ENCODE peak calls at places on chromosomes 5 and 9, in nine cellular contexts. One of them, this sample, is unnamed.

GRCh38 chr9:124251605-124252366 is 6.0 kb upstream of the NEK6 start:
- DNase-seq in right lobe of liver: no peak
- DNase-seq in Peyer's patch: peak; percentile 26
- DNase-seq in HCT116: no peak
- DNase-seq in SK-N-SH: no peak
- DNase-seq in A549: peak; percentile 63
- DNase-seq in CD8-positive, alpha-beta T cell: no peak
- DNase-seq in fibroblast of lung: peak; percentile 85
- DNase-seq in OCI-LY7: no peak
- DNase-seq in this sample: peak; percentile 57

GRCh38 chr5:74094096-74094778 is 468.2 kb downstream of the ARHGEF28 start:
- DNase-seq in right lobe of liver: no peak
- DNase-seq in Peyer's patch: no peak
- DNase-seq in HCT116: no peak
- DNase-seq in SK-N-SH: peak; percentile 34
- DNase-seq in A549: no peak
- DNase-seq in CD8-positive, alpha-beta T cell: no peak
- DNase-seq in fibroblast of lung: peak; percentile 41
- DNase-seq in OCI-LY7: no peak
- DNase-seq in this sample: no peak

GRCh38 chr9:113516840-113517577 is 53.5 kb downstream of the RGS3 start:
- DNase-seq in right lobe of liver: no peak
- DNase-seq in Peyer's patch: no peak
- DNase-seq in HCT116: no peak
- DNase-seq in SK-N-SH: no peak
- DNase-seq in A549: no peak
- DNase-seq in CD8-positive, alpha-beta T cell: peak; percentile 83
- DNase-seq in fibroblast of lung: peak; percentile 41
- DNase-seq in OCI-LY7: peak; percentile 85
- DNase-seq in this sample: no peak

GRCh38 chr9:132250324-132251262 is 88.7 kb downstream of the NTNG2 start:
- DNase-seq in right lobe of liver: no peak
- DNase-seq in Peyer's patch: no peak
- DNase-seq in HCT116: no peak
- DNase-seq in SK-N-SH: no peak
- DNase-seq in A549: no peak
- DNase-seq in CD8-positive, alpha-beta T cell: no peak
- DNase-seq in fibroblast of lung: no peak
- DNase-seq in OCI-LY7: no peak
- DNase-seq in this sample: no peak

GRCh38 chr9:101604287-101604686 is 9.5 kb upstream of the PPP3R2 start:
- DNase-seq in right lobe of liver: no peak
- DNase-seq in Peyer's patch: no peak
- DNase-seq in HCT116: no peak
- DNase-seq in SK-N-SH: no peak
- DNase-seq in A549: no peak
- DNase-seq in CD8-positive, alpha-beta T cell: no peak
- DNase-seq in fibroblast of lung: no peak
- DNase-seq in OCI-LY7: no peak
- DNase-seq in this sample: no peak

GRCh38 chr9:129318121-129319075 is 140.3 kb upstream of the IER5L start:
- DNase-seq in right lobe of liver: no peak
- DNase-seq in Peyer's patch: no peak
- DNase-seq in HCT116: no peak
- DNase-seq in SK-N-SH: no peak
- DNase-seq in A549: no peak
- DNase-seq in CD8-positive, alpha-beta T cell: no peak
- DNase-seq in fibroblast of lung: peak; percentile 49
- DNase-seq in OCI-LY7: no peak
- DNase-seq in this sample: no peak

GRCh38 chr5:175444060-175444904 is at the start of gene DRD1:
- DNase-seq in right lobe of liver: peak; percentile 54
- DNase-seq in Peyer's patch: no peak
- DNase-seq in HCT116: no peak
- DNase-seq in SK-N-SH: peak; percentile 84
- DNase-seq in A549: peak; percentile 50
- DNase-seq in CD8-positive, alpha-beta T cell: peak; percentile 70
- DNase-seq in fibroblast of lung: peak; percentile 43
- DNase-seq in OCI-LY7: peak; percentile 17
- DNase-seq in this sample: peak; percentile 92

GRCh38 chr9:99868845-99869244 is 37.6 kb upstream of the STX17 start:
- DNase-seq in right lobe of liver: no peak
- DNase-seq in Peyer's patch: no peak
- DNase-seq in HCT116: no peak
- DNase-seq in SK-N-SH: no peak
- DNase-seq in A549: no peak
- DNase-seq in CD8-positive, alpha-beta T cell: no peak
- DNase-seq in fibroblast of lung: no peak
- DNase-seq in OCI-LY7: no peak
- DNase-seq in this sample: peak; percentile 9

GRCh38 chr5:86917117-86917579 is 299.4 kb downstream of the COX7C start:
- DNase-seq in right lobe of liver: no peak
- DNase-seq in Peyer's patch: no peak
- DNase-seq in HCT116: no peak
- DNase-seq in SK-N-SH: no peak
- DNase-seq in A549: peak; percentile 4
- DNase-seq in CD8-positive, alpha-beta T cell: no peak
- DNase-seq in fibroblast of lung: peak; percentile 42
- DNase-seq in OCI-LY7: peak; percentile 4
- DNase-seq in this sample: no peak

GRCh38 chr9:131747352-131747751 is 7.5 kb upstream of the RAPGEF1 start:
- DNase-seq in right lobe of liver: no peak
- DNase-seq in Peyer's patch: no peak
- DNase-seq in HCT116: no peak
- DNase-seq in SK-N-SH: peak; percentile 52
- DNase-seq in A549: peak; percentile 84
- DNase-seq in CD8-positive, alpha-beta T cell: no peak
- DNase-seq in fibroblast of lung: peak; percentile 43
- DNase-seq in OCI-LY7: peak; percentile 82
- DNase-seq in this sample: no peak

GRCh38 chr9:111566234-111566633 is 33.2 kb downstream of the PTGR1 start:
- DNase-seq in right lobe of liver: peak; percentile 70
- DNase-seq in Peyer's patch: no peak
- DNase-seq in HCT116: no peak
- DNase-seq in SK-N-SH: no peak
- DNase-seq in A549: no peak
- DNase-seq in CD8-positive, alpha-beta T cell: no peak
- DNase-seq in fibroblast of lung: no peak
- DNase-seq in OCI-LY7: no peak
- DNase-seq in this sample: no peak

GRCh38 chr9:102237520-102237919 is 499.1 kb upstream of the GRIN3A start:
- DNase-seq in right lobe of liver: no peak
- DNase-seq in Peyer's patch: no peak
- DNase-seq in HCT116: no peak
- DNase-seq in SK-N-SH: no peak
- DNase-seq in A549: no peak
- DNase-seq in CD8-positive, alpha-beta T cell: no peak
- DNase-seq in fibroblast of lung: no peak
- DNase-seq in OCI-LY7: no peak
- DNase-seq in this sample: no peak

GRCh38 chr9:23636199-23636598 is 189.8 kb downstream of the ELAVL2 start:
- DNase-seq in right lobe of liver: no peak
- DNase-seq in Peyer's patch: no peak
- DNase-seq in HCT116: no peak
- DNase-seq in SK-N-SH: no peak
- DNase-seq in A549: no peak
- DNase-seq in CD8-positive, alpha-beta T cell: no peak
- DNase-seq in fibroblast of lung: no peak
- DNase-seq in OCI-LY7: no peak
- DNase-seq in this sample: no peak

GRCh38 chr5:73395274-73395673 is 53.3 kb downstream of the FOXD1 start:
- DNase-seq in right lobe of liver: no peak
- DNase-seq in Peyer's patch: no peak
- DNase-seq in HCT116: no peak
- DNase-seq in SK-N-SH: no peak
- DNase-seq in A549: no peak
- DNase-seq in CD8-positive, alpha-beta T cell: no peak
- DNase-seq in fibroblast of lung: peak; percentile 89
- DNase-seq in OCI-LY7: no peak
- DNase-seq in this sample: no peak

GRCh38 chr5:152593388-152593787 is 188.3 kb upstream of the NMUR2 start:
- DNase-seq in right lobe of liver: no peak
- DNase-seq in Peyer's patch: no peak
- DNase-seq in HCT116: no peak
- DNase-seq in SK-N-SH: peak; percentile 0
- DNase-seq in A549: peak; percentile 1
- DNase-seq in CD8-positive, alpha-beta T cell: no peak
- DNase-seq in fibroblast of lung: no peak
- DNase-seq in OCI-LY7: peak; percentile 1
- DNase-seq in this sample: no peak

GRCh38 chr9:81128701-81129100 is 560.6 kb downstream of the TLE1 start:
- DNase-seq in right lobe of liver: no peak
- DNase-seq in Peyer's patch: no peak
- DNase-seq in HCT116: no peak
- DNase-seq in SK-N-SH: no peak
- DNase-seq in A549: no peak
- DNase-seq in CD8-positive, alpha-beta T cell: no peak
- DNase-seq in fibroblast of lung: peak; percentile 22
- DNase-seq in OCI-LY7: no peak
- DNase-seq in this sample: no peak

GRCh38 chr9:30925126-30925525 is 1459.3 kb upstream of the ACO1 start:
- DNase-seq in right lobe of liver: no peak
- DNase-seq in Peyer's patch: no peak
- DNase-seq in HCT116: no peak
- DNase-seq in SK-N-SH: no peak
- DNase-seq in A549: peak; percentile 44
- DNase-seq in CD8-positive, alpha-beta T cell: no peak
- DNase-seq in fibroblast of lung: no peak
- DNase-seq in OCI-LY7: no peak
- DNase-seq in this sample: no peak

GRCh38 chr5:21058290-21058689 is 1070.3 kb upstream of the CDH18 start:
- DNase-seq in right lobe of liver: no peak
- DNase-seq in Peyer's patch: no peak
- DNase-seq in HCT116: no peak
- DNase-seq in SK-N-SH: no peak
- DNase-seq in A549: no peak
- DNase-seq in CD8-positive, alpha-beta T cell: no peak
- DNase-seq in fibroblast of lung: no peak
- DNase-seq in OCI-LY7: no peak
- DNase-seq in this sample: no peak

GRCh38 chr5:135446615-135447014 is 533 bp downstream of the DCANP1 start:
- DNase-seq in right lobe of liver: no peak
- DNase-seq in Peyer's patch: no peak
- DNase-seq in HCT116: no peak
- DNase-seq in SK-N-SH: no peak
- DNase-seq in A549: no peak
- DNase-seq in CD8-positive, alpha-beta T cell: no peak
- DNase-seq in fibroblast of lung: no peak
- DNase-seq in OCI-LY7: no peak
- DNase-seq in this sample: no peak

GRCh38 chr5:108361239-108361638 is 20.7 kb downstream of the FBXL17 start:
- DNase-seq in right lobe of liver: no peak
- DNase-seq in Peyer's patch: no peak
- DNase-seq in HCT116: no peak
- DNase-seq in SK-N-SH: no peak
- DNase-seq in A549: no peak
- DNase-seq in CD8-positive, alpha-beta T cell: no peak
- DNase-seq in fibroblast of lung: no peak
- DNase-seq in OCI-LY7: no peak
- DNase-seq in this sample: no peak
- H3K27ac ChIP-seq in right lobe of liver: no peak overlapping the region
- H3K27ac ChIP-seq in Peyer's patch: no peak overlapping the region
- H3K27ac ChIP-seq in HCT116: no peak overlapping the region
- H3K27ac ChIP-seq in SK-N-SH: no peak overlapping the region
- H3K27ac ChIP-seq in A549: no peak overlapping the region
- H3K27ac ChIP-seq in CD8-positive, alpha-beta T cell: no peak overlapping the region
- H3K27ac ChIP-seq in fibroblast of lung: no peak overlapping the region
- H3K27ac ChIP-seq in OCI-LY7: no peak overlapping the region
- H3K27ac ChIP-seq in this sample: no peak overlapping the region

GRCh38 chr5:171979606-171980005 is 26.8 kb downstream of the FBXW11 start:
- DNase-seq in right lobe of liver: no peak
- DNase-seq in Peyer's patch: no peak
- DNase-seq in HCT116: no peak
- DNase-seq in SK-N-SH: no peak
- DNase-seq in A549: no peak
- DNase-seq in CD8-positive, alpha-beta T cell: no peak
- DNase-seq in fibroblast of lung: no peak
- DNase-seq in OCI-LY7: no peak
- DNase-seq in this sample: no peak

GRCh38 chr5:171975877-171976667 is 30.4 kb downstream of the FBXW11 start:
- DNase-seq in right lobe of liver: no peak
- DNase-seq in Peyer's patch: no peak
- DNase-seq in HCT116: no peak
- DNase-seq in SK-N-SH: no peak
- DNase-seq in A549: no peak
- DNase-seq in CD8-positive, alpha-beta T cell: no peak
- DNase-seq in fibroblast of lung: no peak
- DNase-seq in OCI-LY7: no peak
- DNase-seq in this sample: no peak

GRCh38 chr5:171978519-171978918 is 27.9 kb downstream of the FBXW11 start:
- DNase-seq in right lobe of liver: no peak
- DNase-seq in Peyer's patch: no peak
- DNase-seq in HCT116: no peak
- DNase-seq in SK-N-SH: no peak
- DNase-seq in A549: no peak
- DNase-seq in CD8-positive, alpha-beta T cell: no peak
- DNase-seq in fibroblast of lung: no peak
- DNase-seq in OCI-LY7: peak; percentile 63
- DNase-seq in this sample: no peak

GRCh38 chr5:171975262-171975876 is 31.1 kb downstream of the FBXW11 start:
- DNase-seq in right lobe of liver: no peak
- DNase-seq in Peyer's patch: no peak
- DNase-seq in HCT116: no peak
- DNase-seq in SK-N-SH: no peak
- DNase-seq in A549: no peak
- DNase-seq in CD8-positive, alpha-beta T cell: no peak
- DNase-seq in fibroblast of lung: peak; percentile 80
- DNase-seq in OCI-LY7: no peak
- DNase-seq in this sample: no peak

GRCh38 chr5:171978016-171978415 is 28.4 kb downstream of the FBXW11 start:
- DNase-seq in right lobe of liver: no peak
- DNase-seq in Peyer's patch: no peak
- DNase-seq in HCT116: no peak
- DNase-seq in SK-N-SH: no peak
- DNase-seq in A549: no peak
- DNase-seq in CD8-positive, alpha-beta T cell: no peak
- DNase-seq in fibroblast of lung: no peak
- DNase-seq in OCI-LY7: no peak
- DNase-seq in this sample: no peak
- H3K4me1 ChIP-seq in right lobe of liver: no peaks in the 10 kb centered on the region
- H3K4me1 ChIP-seq in Peyer's patch: no peaks in the 10 kb centered on the region
- H3K4me1 ChIP-seq in HCT116: peaks cover 2% of the 10 kb centered on the region
- H3K4me1 ChIP-seq in SK-N-SH: peaks cover 3% of the 10 kb centered on the region
- H3K4me1 ChIP-seq in A549: peaks cover 15% of the 10 kb centered on the region
- H3K4me1 ChIP-seq in CD8-positive, alpha-beta T cell: peaks cover 19% of the 10 kb centered on the region
- H3K4me1 ChIP-seq in fibroblast of lung: no peaks in the 10 kb centered on the region
- H3K4me1 ChIP-seq in OCI-LY7: peaks cover 25% of the 10 kb centered on the region
- H3K4me1 ChIP-seq in this sample: peaks cover 8% of the 10 kb centered on the region

GRCh38 chr5:125004009-125004408 is 257.6 kb upstream of the ZNF608 start:
- DNase-seq in right lobe of liver: no peak
- DNase-seq in Peyer's patch: no peak
- DNase-seq in HCT116: no peak
- DNase-seq in SK-N-SH: no peak
- DNase-seq in A549: no peak
- DNase-seq in CD8-positive, alpha-beta T cell: no peak
- DNase-seq in fibroblast of lung: no peak
- DNase-seq in OCI-LY7: no peak
- DNase-seq in this sample: no peak
- H3K27ac ChIP-seq in right lobe of liver: no peak overlapping the region
- H3K27ac ChIP-seq in Peyer's patch: no peak overlapping the region
- H3K27ac ChIP-seq in HCT116: no peak overlapping the region
- H3K27ac ChIP-seq in SK-N-SH: no peak overlapping the region
- H3K27ac ChIP-seq in A549: no peak overlapping the region
- H3K27ac ChIP-seq in CD8-positive, alpha-beta T cell: no peak overlapping the region
- H3K27ac ChIP-seq in fibroblast of lung: no peak overlapping the region
- H3K27ac ChIP-seq in OCI-LY7: peak overlapping the region; percentile 100
- H3K27ac ChIP-seq in this sample: no peak overlapping the region

GRCh38 chr9:110114888-110115259 is 93.1 kb downstream of the C9orf152 start:
- DNase-seq in right lobe of liver: no peak
- DNase-seq in Peyer's patch: no peak
- DNase-seq in HCT116: no peak
- DNase-seq in SK-N-SH: no peak
- DNase-seq in A549: no peak
- DNase-seq in CD8-positive, alpha-beta T cell: no peak
- DNase-seq in fibroblast of lung: peak; percentile 47
- DNase-seq in OCI-LY7: no peak
- DNase-seq in this sample: no peak
- H3K4me1 ChIP-seq in right lobe of liver: no peaks in the 10 kb centered on the region
- H3K4me1 ChIP-seq in Peyer's patch: no peaks in the 10 kb centered on the region
- H3K4me1 ChIP-seq in HCT116: no peaks in the 10 kb centered on the region
- H3K4me1 ChIP-seq in SK-N-SH: no peaks in the 10 kb centered on the region
- H3K4me1 ChIP-seq in A549: peaks cover 28% of the 10 kb centered on the region
- H3K4me1 ChIP-seq in CD8-positive, alpha-beta T cell: no peaks in the 10 kb centered on the region
- H3K4me1 ChIP-seq in fibroblast of lung: peaks cover 25% of the 10 kb centered on the region
- H3K4me1 ChIP-seq in OCI-LY7: peaks cover 62% of the 10 kb centered on the region
- H3K4me1 ChIP-seq in this sample: peaks cover 15% of the 10 kb centered on the region